ENCODE peak calls at places on chromosomes 5 and 9, in six cellular contexts. One of them, this sample, is unnamed.

GRCh38 chr5:127029513-127030258 is 672 bp downstream of the MARCHF3 start:
- DNase-seq in neuronal stem cell: peak
- DNase-seq in IMR-90: peak
- DNase-seq in mesenchymal stem cell: peak
- DNase-seq in H1: peak
- DNase-seq in trophoblast cell: peak
- DNase-seq in this sample: peak

GRCh38 chr5:103487253-103487652 is 75.3 kb downstream of the NUDT12 start:
- DNase-seq in neuronal stem cell: no peak
- DNase-seq in IMR-90: peak
- DNase-seq in mesenchymal stem cell: peak
- DNase-seq in H1: no peak
- DNase-seq in trophoblast cell: no peak
- DNase-seq in this sample: no peak

GRCh38 chr5:107388111-107388861 is 282.5 kb downstream of the EFNA5 start:
- DNase-seq in neuronal stem cell: no peak
- DNase-seq in IMR-90: peak
- DNase-seq in mesenchymal stem cell: peak
- DNase-seq in H1: no peak
- DNase-seq in trophoblast cell: peak
- DNase-seq in this sample: no peak

GRCh38 chr5:77915346-77915745 is 139.2 kb upstream of the TBCA start:
- DNase-seq in neuronal stem cell: no peak
- DNase-seq in IMR-90: no peak
- DNase-seq in mesenchymal stem cell: no peak
- DNase-seq in H1: no peak
- DNase-seq in trophoblast cell: no peak
- DNase-seq in this sample: no peak

GRCh38 chr5:150082364-150082763 is 4.0 kb downstream of the CSF1R start:
- DNase-seq in neuronal stem cell: no peak
- DNase-seq in IMR-90: no peak
- DNase-seq in mesenchymal stem cell: no peak
- DNase-seq in H1: no peak
- DNase-seq in trophoblast cell: no peak
- DNase-seq in this sample: no peak

GRCh38 chr5:39080597-39081204 is 6.5 kb upstream of the RICTOR start:
- DNase-seq in neuronal stem cell: peak
- DNase-seq in IMR-90: peak
- DNase-seq in mesenchymal stem cell: peak
- DNase-seq in H1: no peak
- DNase-seq in trophoblast cell: peak
- DNase-seq in this sample: peak

GRCh38 chr9:116646661-116647514 is 40.2 kb upstream of the TRIM32 start:
- DNase-seq in neuronal stem cell: peak
- DNase-seq in IMR-90: peak
- DNase-seq in mesenchymal stem cell: peak
- DNase-seq in H1: no peak
- DNase-seq in trophoblast cell: no peak
- DNase-seq in this sample: no peak

GRCh38 chr5:139382371-139382770 is 726 bp downstream of the SLC23A1 start:
- DNase-seq in neuronal stem cell: no peak
- DNase-seq in IMR-90: no peak
- DNase-seq in mesenchymal stem cell: no peak
- DNase-seq in H1: no peak
- DNase-seq in trophoblast cell: no peak
- DNase-seq in this sample: no peak

GRCh38 chr5:134133995-134134541 is 19.6 kb downstream of the TCF7 start:
- DNase-seq in neuronal stem cell: no peak
- DNase-seq in IMR-90: no peak
- DNase-seq in mesenchymal stem cell: no peak
- DNase-seq in H1: no peak
- DNase-seq in trophoblast cell: no peak
- DNase-seq in this sample: no peak

GRCh38 chr5:133267601-133268000 is 215.8 kb downstream of the HSPA4 start:
- DNase-seq in neuronal stem cell: no peak
- DNase-seq in IMR-90: no peak
- DNase-seq in mesenchymal stem cell: no peak
- DNase-seq in H1: no peak
- DNase-seq in trophoblast cell: no peak
- DNase-seq in this sample: no peak

GRCh38 chr9:8943392-8943791 is 1143.8 kb upstream of the DMAC1 start:
- DNase-seq in neuronal stem cell: no peak
- DNase-seq in IMR-90: no peak
- DNase-seq in mesenchymal stem cell: no peak
- DNase-seq in H1: no peak
- DNase-seq in trophoblast cell: no peak
- DNase-seq in this sample: no peak

GRCh38 chr9:8940650-8941049 is 1141.1 kb upstream of the DMAC1 start:
- DNase-seq in neuronal stem cell: no peak
- DNase-seq in IMR-90: no peak
- DNase-seq in mesenchymal stem cell: no peak
- DNase-seq in H1: no peak
- DNase-seq in trophoblast cell: no peak
- DNase-seq in this sample: no peak

GRCh38 chr9:8946461-8946860 is 1146.9 kb upstream of the DMAC1 start:
- DNase-seq in neuronal stem cell: peak
- DNase-seq in IMR-90: no peak
- DNase-seq in mesenchymal stem cell: no peak
- DNase-seq in H1: no peak
- DNase-seq in trophoblast cell: no peak
- DNase-seq in this sample: no peak
- H4K91ac ChIP-seq in neuronal stem cell: no peak
- H4K91ac ChIP-seq in IMR-90: no peak
- H4K91ac ChIP-seq in mesenchymal stem cell: no peak
- H4K91ac ChIP-seq in H1: no peak
- H4K91ac ChIP-seq in trophoblast cell: no peak
- H4K91ac ChIP-seq in this sample: no peak

GRCh38 chr5:92086059-92086811 is 703.1 kb upstream of the ARRDC3 start:
- DNase-seq in neuronal stem cell: no peak
- DNase-seq in IMR-90: no peak
- DNase-seq in mesenchymal stem cell: no peak
- DNase-seq in H1: no peak
- DNase-seq in trophoblast cell: no peak
- DNase-seq in this sample: no peak
- H4K91ac ChIP-seq in neuronal stem cell: no peak
- H4K91ac ChIP-seq in IMR-90: no peak
- H4K91ac ChIP-seq in mesenchymal stem cell: no peak
- H4K91ac ChIP-seq in H1: no peak
- H4K91ac ChIP-seq in trophoblast cell: no peak
- H4K91ac ChIP-seq in this sample: no peak

DNA sequence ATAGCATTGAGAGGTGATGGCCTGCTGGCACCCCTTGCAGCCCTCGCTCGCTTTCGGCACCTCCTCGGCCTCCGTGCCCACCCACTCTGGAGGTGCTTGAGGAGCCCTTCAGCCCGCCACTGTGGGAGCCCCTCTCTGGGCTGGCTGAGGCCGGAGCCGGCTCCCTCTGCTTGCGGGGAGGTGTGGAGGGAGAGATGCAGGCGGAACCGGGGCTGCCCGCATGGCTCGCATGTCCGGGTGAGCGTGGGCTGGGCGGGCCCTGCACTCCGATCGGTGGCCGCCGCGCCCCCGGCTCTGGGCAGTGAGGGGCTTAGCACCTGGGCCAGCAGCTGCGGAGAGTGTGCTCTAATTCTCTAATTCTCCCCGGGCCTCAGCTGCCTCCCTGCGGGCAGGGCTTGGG is 101.1 kb downstream of the KIF4B start:
- DNase-seq in neuronal stem cell: no peak
- DNase-seq in IMR-90: no peak
- DNase-seq in mesenchymal stem cell: no peak
- DNase-seq in H1: no peak
- DNase-seq in trophoblast cell: no peak
- DNase-seq in this sample: no peak
- H4K91ac ChIP-seq in neuronal stem cell: no peak
- H4K91ac ChIP-seq in IMR-90: no peak
- H4K91ac ChIP-seq in mesenchymal stem cell: peak
- H4K91ac ChIP-seq in H1: no peak
- H4K91ac ChIP-seq in trophoblast cell: no peak
- H4K91ac ChIP-seq in this sample: no peak

DNA sequence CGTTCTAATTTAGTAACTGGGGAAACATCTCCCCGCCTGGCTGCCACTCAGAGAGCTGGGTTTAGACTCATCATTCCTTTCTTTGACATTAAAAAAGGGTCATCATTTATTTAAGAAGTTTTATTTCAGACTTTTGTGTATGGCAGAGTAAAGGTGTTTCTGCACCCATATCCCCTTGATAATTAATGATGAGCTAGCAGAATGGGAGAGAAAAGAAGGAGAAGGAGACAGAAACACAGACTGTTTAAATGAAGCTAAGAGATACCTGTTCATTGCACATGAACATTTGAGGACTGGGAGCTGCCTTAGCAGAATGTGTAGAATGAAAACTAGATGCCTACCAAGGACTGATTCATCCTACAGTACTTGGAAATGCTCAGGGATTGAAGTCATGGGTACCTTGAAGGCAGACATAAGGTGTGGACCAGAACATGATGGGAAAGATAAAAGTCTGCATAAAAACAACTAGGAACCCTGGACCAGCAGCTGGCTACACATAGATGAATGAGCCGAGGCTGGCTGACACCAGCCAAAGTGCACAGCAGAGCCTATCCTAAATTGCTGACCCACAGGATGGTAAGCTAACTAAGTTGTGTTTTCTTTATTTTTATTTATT is 48.3 kb upstream of the SPATA31C2 start:
- DNase-seq in neuronal stem cell: no peak
- DNase-seq in IMR-90: no peak
- DNase-seq in mesenchymal stem cell: no peak
- DNase-seq in H1: no peak
- DNase-seq in trophoblast cell: peak
- DNase-seq in this sample: no peak
- H4K91ac ChIP-seq in neuronal stem cell: no peak
- H4K91ac ChIP-seq in IMR-90: no peak
- H4K91ac ChIP-seq in mesenchymal stem cell: no peak
- H4K91ac ChIP-seq in H1: no peak
- H4K91ac ChIP-seq in trophoblast cell: no peak
- H4K91ac ChIP-seq in this sample: no peak

DNA sequence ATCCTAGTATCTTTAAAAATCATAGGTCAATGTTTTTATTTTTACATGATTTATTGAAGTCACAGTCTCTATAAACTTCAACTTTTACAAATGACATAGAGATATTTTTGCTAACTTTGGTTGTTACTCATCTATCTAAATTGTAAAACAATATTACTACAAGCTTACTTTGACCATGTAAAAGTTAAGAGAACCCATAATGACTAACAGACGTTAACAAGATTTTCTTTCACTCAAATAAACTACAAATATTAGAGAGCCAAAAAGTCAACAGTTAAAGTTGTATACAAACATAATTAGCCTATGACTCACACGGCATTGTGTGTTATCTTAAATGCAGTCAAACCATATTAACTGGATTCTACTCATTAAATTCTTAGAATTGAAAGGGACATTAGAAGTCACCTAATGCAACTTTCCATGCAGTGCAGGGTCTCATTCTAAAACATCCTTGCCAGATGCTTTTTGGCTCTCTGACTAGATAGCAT is 42.1 kb upstream of the UGT3A2 start:
- DNase-seq in neuronal stem cell: no peak
- DNase-seq in IMR-90: no peak
- DNase-seq in mesenchymal stem cell: peak
- DNase-seq in H1: no peak
- DNase-seq in trophoblast cell: no peak
- DNase-seq in this sample: no peak
- H4K91ac ChIP-seq in neuronal stem cell: no peak
- H4K91ac ChIP-seq in IMR-90: no peak
- H4K91ac ChIP-seq in mesenchymal stem cell: no peak
- H4K91ac ChIP-seq in H1: no peak
- H4K91ac ChIP-seq in trophoblast cell: no peak
- H4K91ac ChIP-seq in this sample: no peak

GRCh38 chr5:147753783-147754182 is 28.7 kb downstream of the JAKMIP2 start:
- DNase-seq in neuronal stem cell: no peak
- DNase-seq in IMR-90: no peak
- DNase-seq in mesenchymal stem cell: peak
- DNase-seq in H1: no peak
- DNase-seq in trophoblast cell: no peak
- DNase-seq in this sample: no peak
- H4K91ac ChIP-seq in neuronal stem cell: no peak
- H4K91ac ChIP-seq in IMR-90: no peak
- H4K91ac ChIP-seq in mesenchymal stem cell: no peak
- H4K91ac ChIP-seq in H1: no peak
- H4K91ac ChIP-seq in trophoblast cell: no peak
- H4K91ac ChIP-seq in this sample: no peak